ENCODE peak calls at places on chromosomes 5 and 9, in seven cellular contexts. Z, R, H, S, L, C and A are unnamed samples.

GRCh38 chr5:69206528-69207190 is 17.3 kb downstream of the CENPH start:
- DNase-seq in Z (no peak), R (no peak), H (no peak), S (no peak), L (no peak), C (no peak), A (no peak)

GRCh38 chr5:142934335-142934734 is 164.2 kb downstream of the ARHGAP26 start:
- DNase-seq in Z (no peak), R (no peak), H (no peak), S (no peak), L (no peak), C (no peak), A (no peak)

GRCh38 chr5:135102716-135103696 is 69.0 kb upstream of the PITX1 start:
- DNase-seq in Z (no peak), R (no peak), H (no peak), S (no peak), L (no peak), C (no peak), A (no peak)

GRCh38 chr9:126430124-126430523 is 103.5 kb downstream of the MVB12B start:
- DNase-seq in Z (no peak), R (no peak), H (no peak), S (no peak), L (no peak), C (no peak), A (no peak)

GRCh38 chr5:158174918-158175663 is 316.1 kb upstream of the CLINT1 start:
- DNase-seq in Z (peak; percentile 53), R (peak; percentile 92), H (peak; percentile 67), S (peak; percentile 61), L (peak; percentile 72), C (no peak), A (peak; percentile 87)

GRCh38 chr9:35396560-35397215 is 93.2 kb upstream of the RUSC2 start:
- DNase-seq in Z (no peak), R (no peak), H (no peak), S (no peak), L (no peak), C (peak; percentile 89), A (no peak)

GRCh38 chr9:2055203-2055658 is 40.1 kb downstream of the SMARCA2 start:
- DNase-seq in Z (no peak), R (no peak), H (no peak), S (no peak), L (no peak), C (no peak), A (no peak)

GRCh38 chr9:70392850-70393249 is 21.6 kb downstream of the KLF9 start:
- DNase-seq in Z (no peak), R (no peak), H (no peak), S (no peak), L (no peak), C (no peak), A (no peak)

GRCh38 chr5:173602423-173602822 is 14.0 kb downstream of the BOD1 start:
- DNase-seq in Z (no peak), R (peak; percentile 70), H (no peak), S (no peak), L (peak; percentile 9), C (no peak), A (peak; percentile 39)

GRCh38 chr5:139593716-139594319 is 32.7 kb downstream of the UBE2D2 start:
- DNase-seq in Z (no peak), R (peak; percentile 47), H (no peak), S (no peak), L (no peak), C (no peak), A (no peak)

GRCh38 chr5:136195971-136196577 is 3.1 kb upstream of the SMIM32 start:
- DNase-seq in Z (no peak), R (no peak), H (no peak), S (no peak), L (no peak), C (no peak), A (no peak)

GRCh38 chr9:117835798-117836197 is 131.6 kb downstream of the TLR4 start:
- DNase-seq in Z (no peak), R (no peak), H (no peak), S (no peak), L (no peak), C (no peak), A (no peak)

GRCh38 chr9:115117999-115118470 is at the start of gene TNC:
- DNase-seq in Z (no peak), R (peak; percentile 77), H (no peak), S (no peak), L (peak; percentile 56), C (no peak), A (peak; percentile 23)

GRCh38 chr5:141412853-141413539 is at the start of gene PCDHGA10:
- DNase-seq in Z (peak; percentile 59), R (peak; percentile 97), H (peak; percentile 52), S (peak; percentile 70), L (no peak), C (no peak), A (no peak)

GRCh38 chr9:87682618-87683017 is 43.3 kb upstream of the CTSL start:
- DNase-seq in Z (no peak), R (no peak), H (no peak), S (no peak), L (no peak), C (no peak), A (no peak)

GRCh38 chr5:134948929-134949328 is 18.8 kb upstream of the CATSPER3 start:
- DNase-seq in Z (no peak), R (no peak), H (no peak), S (no peak), L (no peak), C (no peak), A (peak; percentile 32)

GRCh38 chr5:1654786-1655495 is 131.2 kb upstream of the LPCAT1 start:
- DNase-seq in Z (no peak), R (no peak), H (no peak), S (no peak), L (no peak), C (no peak), A (no peak)

GRCh38 chr9:69086769-69087168 is 51.2 kb downstream of the FXN start:
- DNase-seq in Z (no peak), R (no peak), H (no peak), S (no peak), L (no peak), C (no peak), A (no peak)

GRCh38 chr5:95530441-95530840 is 24.3 kb downstream of the SKIC3 start:
- DNase-seq in Z (no peak), R (peak; percentile 54), H (no peak), S (no peak), L (peak; percentile 12), C (no peak), A (no peak)

GRCh38 chr9:87596862-87597261 is 99.2 kb downstream of the DAPK1 start:
- DNase-seq in Z (no peak), R (no peak), H (no peak), S (no peak), L (no peak), C (no peak), A (peak; percentile 37)

GRCh38 chr9:1173211-1173610 is 123.1 kb downstream of the DMRT2 start:
- DNase-seq in Z (no peak), R (no peak), H (no peak), S (no peak), L (no peak), C (no peak), A (no peak)

GRCh38 chr9:113488071-113488470 is 24.5 kb downstream of the RGS3 start:
- DNase-seq in Z (no peak), R (no peak), H (no peak), S (no peak), L (no peak), C (no peak), A (no peak)

GRCh38 chr9:69932901-69933300 is 110.7 kb upstream of the MAMDC2 start:
- DNase-seq in Z (no peak), R (no peak), H (no peak), S (no peak), L (no peak), C (no peak), A (no peak)

GRCh38 chr9:121708768-121709488 is 57.5 kb downstream of the DAB2IP start:
- DNase-seq in Z (no peak), R (no peak), H (no peak), S (no peak), L (peak; percentile 57), C (no peak), A (no peak)